ENCODE peak calls at places on chromosomes 1 and 21, in seven cellular contexts. D, C, L, I, R, Z and F are unnamed samples.
A peak's percentile ranks its signal among the peaks of the same experiment; 100 is the strongest.

GRCh38 chr1:12457771-12458170 is 160.2 kb downstream of the DHRS3 start:
- DNase-seq in D (no peak), C (peak; percentile 84), L (no peak), I (peak; percentile 78), R (no peak), Z (no peak), F (no peak)

GRCh38 chr1:228781161-228781771 is 46.0 kb downstream of the RHOU start:
- DNase-seq in D (no peak), C (peak; percentile 67), L (no peak), I (no peak), R (no peak), Z (peak; percentile 27), F (peak; percentile 78)

GRCh38 chr1:66613187-66613586 is 79.2 kb downstream of the SGIP1 start:
- DNase-seq in D (no peak), C (peak; percentile 5), L (no peak), I (no peak), R (no peak), Z (no peak), F (no peak)

GRCh38 chr1:212858461-212859265 is 588 bp downstream of the FLVCR1 start:
- DNase-seq in D (peak; percentile 28), C (peak; percentile 34), L (peak; percentile 7), I (no peak), R (no peak), Z (no peak), F (peak; percentile 45)

GRCh38 chr1:54604572-54605370 is 18.6 kb downstream of the FAM151A start:
- DNase-seq in D (peak; percentile 88), C (no peak), L (no peak), I (no peak), R (no peak), Z (no peak), F (no peak)

GRCh38 chr1:220274122-220274855 is 2.0 kb upstream of the RAB3GAP2 start:
- DNase-seq in D (peak; percentile 78), C (peak; percentile 63), L (no peak), I (no peak), R (no peak), Z (no peak), F (no peak)

GRCh38 chr1:187877220-187877619 is 1048.5 kb downstream of the PLA2G4A start:
- DNase-seq in D (no peak), C (no peak), L (no peak), I (no peak), R (no peak), Z (no peak), F (no peak)

GRCh38 chr1:155309423-155310021 is 856 bp downstream of the FDPS start:
- DNase-seq in D (peak; percentile 50), C (peak; percentile 30), L (no peak), I (no peak), R (no peak), Z (no peak), F (peak; percentile 56)

GRCh38 chr1:108830119-108831008 is 26.5 kb downstream of the AKNAD1 start:
- DNase-seq in D (no peak), C (peak; percentile 90), L (no peak), I (peak; percentile 85), R (peak; percentile 89), Z (no peak), F (peak; percentile 36)

GRCh38 chr1:58065520-58065919 is 481.0 kb downstream of the OMA1 start:
- DNase-seq in D (no peak), C (no peak), L (no peak), I (no peak), R (no peak), Z (no peak), F (no peak)

GRCh38 chr1:153957744-153958110 is 685 bp downstream of the CRTC2 start:
- DNase-seq in D (peak; percentile 42), C (peak; percentile 14), L (no peak), I (no peak), R (no peak), Z (no peak), F (no peak)

GRCh38 chr21:32415999-32416398 is 3.5 kb downstream of the EVA1C start:
- DNase-seq in D (no peak), C (peak; percentile 52), L (no peak), I (no peak), R (no peak), Z (no peak), F (no peak)

GRCh38 chr1:24558902-24559791 is 3.3 kb downstream of the NCMAP start:
- DNase-seq in D (no peak), C (peak; percentile 45), L (peak; percentile 74), I (peak; percentile 44), R (peak; percentile 77), Z (no peak), F (no peak)

GRCh38 chr1:241323510-241323909 is 33.5 kb downstream of the RGS7 start:
- DNase-seq in D (no peak), C (peak; percentile 25), L (peak; percentile 4), I (no peak), R (no peak), Z (no peak), F (peak; percentile 70)

GRCh38 chr1:10495942-10496341 is 21.2 kb downstream of the PEX14 start:
- DNase-seq in D (no peak), C (no peak), L (peak; percentile 96), I (no peak), R (no peak), Z (no peak), F (no peak)

GRCh38 chr1:229842302-229843255 is 216.5 kb downstream of the URB2 start:
- DNase-seq in D (no peak), C (no peak), L (no peak), I (no peak), R (no peak), Z (no peak), F (no peak)

GRCh38 chr1:4713669-4714068 is 59.3 kb downstream of the AJAP1 start:
- DNase-seq in D (no peak), C (no peak), L (no peak), I (no peak), R (no peak), Z (no peak), F (no peak)

GRCh38 chr1:196070940-196071339 is 537.3 kb downstream of the KCNT2 start:
- DNase-seq in D (no peak), C (no peak), L (no peak), I (no peak), R (no peak), Z (no peak), F (no peak)

GRCh38 chr1:234972411-234973191 is 156.0 kb downstream of the TOMM20 start:
- DNase-seq in D (no peak), C (no peak), L (no peak), I (no peak), R (no peak), Z (no peak), F (no peak)

GRCh38 chr1:202871367-202871766 is 17.6 kb downstream of the RABIF start:
- DNase-seq in D (no peak), C (no peak), L (no peak), I (no peak), R (no peak), Z (no peak), F (no peak)

GRCh38 chr1:201877877-201878339 is 10.8 kb upstream of the SHISA4 start:
- DNase-seq in D (peak; percentile 28), C (peak; percentile 66), L (no peak), I (no peak), R (no peak), Z (no peak), F (peak; percentile 73)

GRCh38 chr21:25457411-25457810 is 149.9 kb downstream of the MRPL39 start:
- DNase-seq in D (no peak), C (peak; percentile 41), L (peak; percentile 19), I (no peak), R (no peak), Z (no peak), F (peak; percentile 5)

GRCh38 chr1:70685300-70686286 is 274.5 kb downstream of the CTH start:
- DNase-seq in D (peak; percentile 72), C (peak; percentile 75), L (no peak), I (peak; percentile 60), R (peak; percentile 54), Z (peak; percentile 32), F (peak; percentile 78)

GRCh38 chr1:147760481-147761260 is at the start of gene GJA5:
- DNase-seq in D (no peak), C (no peak), L (no peak), I (no peak), R (no peak), Z (no peak), F (peak; percentile 29)
- H3K4me3 ChIP-seq in D (no peak within 1 kb of the TSS), C (no peak within 1 kb of the TSS), L (no peak within 1 kb of the TSS), I (no peak within 1 kb of the TSS), R (no peak within 1 kb of the TSS), Z (no peak within 1 kb of the TSS), F (no peak within 1 kb of the TSS)

DNA sequence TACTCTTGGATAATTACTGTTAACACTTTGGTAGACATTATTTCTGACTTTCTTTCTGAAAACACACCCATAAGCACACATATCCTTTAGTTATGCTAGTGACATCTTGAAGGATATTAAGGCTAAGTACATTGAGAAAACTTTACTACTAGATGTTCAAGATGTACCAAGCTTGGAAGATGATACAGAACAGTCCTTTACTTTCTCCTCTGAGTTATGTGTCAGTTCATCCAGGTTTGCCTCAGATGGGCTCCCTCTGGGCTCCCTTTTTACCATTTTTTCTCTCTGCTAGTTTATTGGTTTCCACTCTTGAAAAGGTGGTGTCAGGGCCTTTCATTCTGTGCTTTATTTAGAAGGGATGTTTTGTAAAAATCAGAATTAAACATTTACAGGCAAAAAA is 172.3 kb downstream of the S1PR1 start:
- DNase-seq in D (no peak), C (no peak), L (no peak), I (no peak), R (no peak), Z (no peak), F (no peak)
- H3K4me3 ChIP-seq in D (no peak overlapping the region), C (no peak overlapping the region), L (no peak overlapping the region), I (no peak overlapping the region), R (no peak overlapping the region), Z (no peak overlapping the region), F (no peak overlapping the region)

DNA sequence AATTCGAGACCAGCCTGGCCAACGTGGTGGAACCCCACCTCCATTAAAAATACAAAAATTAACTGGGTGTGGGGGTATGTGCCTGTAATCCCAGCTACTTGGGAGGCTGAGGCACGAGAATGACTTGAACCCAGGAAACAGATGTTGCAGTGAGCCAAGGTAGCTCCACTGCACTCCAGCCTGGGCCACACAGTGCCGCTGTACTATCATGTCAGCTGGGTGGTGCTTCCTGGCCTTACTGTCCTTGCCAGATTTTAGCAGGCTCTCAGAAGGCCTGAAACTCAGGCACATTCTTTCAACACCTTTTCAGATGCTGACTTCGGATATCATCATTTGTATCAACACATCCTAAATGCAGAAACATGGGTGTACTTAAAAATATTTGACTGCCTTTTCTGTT is 31.6 kb upstream of the NBL1 start:
- DNase-seq in D (no peak), C (no peak), L (no peak), I (no peak), R (no peak), Z (no peak), F (no peak)
- H3K4me3 ChIP-seq in D (no peak overlapping the region), C (no peak overlapping the region), L (no peak overlapping the region), I (no peak overlapping the region), R (no peak overlapping the region), Z (no peak overlapping the region), F (no peak overlapping the region)

DNA sequence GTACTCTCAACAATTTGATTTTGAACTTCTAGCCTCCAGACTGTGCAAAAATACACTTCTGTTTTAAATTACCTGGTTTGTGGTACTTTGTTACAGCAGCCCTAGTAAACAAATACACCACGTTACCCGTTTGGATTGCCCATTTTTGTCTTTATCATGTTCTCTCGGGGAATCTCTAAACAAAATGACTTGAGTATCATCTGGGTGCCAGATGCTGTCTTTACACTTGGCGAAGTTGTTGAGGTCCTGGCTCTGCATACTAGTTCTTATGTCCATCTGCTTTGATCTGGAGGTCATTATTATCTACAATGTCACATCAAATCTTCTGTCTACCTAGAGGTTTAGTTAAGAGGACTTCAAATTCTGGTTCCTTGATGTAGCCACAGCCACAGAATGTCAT is 142.4 kb upstream of the NRIP1 start:
- DNase-seq in D (no peak), C (no peak), L (no peak), I (no peak), R (no peak), Z (no peak), F (no peak)
- H3K4me3 ChIP-seq in D (no peak overlapping the region), C (no peak overlapping the region), L (no peak overlapping the region), I (no peak overlapping the region), R (no peak overlapping the region), Z (no peak overlapping the region), F (no peak overlapping the region)

GRCh38 chr1:32220746-32221580 is 1.2 kb downstream of the TMEM234 start:
- DNase-seq in D (no peak), C (no peak), L (no peak), I (no peak), R (no peak), Z (no peak), F (peak; percentile 5)
- H3K4me3 ChIP-seq in D (no peak overlapping the region), C (peak overlapping the region; percentile 61), L (peak overlapping the region; percentile 93), I (peak overlapping the region; percentile 65), R (no peak overlapping the region), Z (peak overlapping the region; percentile 95), F (no peak overlapping the region)